ENCODE peak calls at places on chromosomes 5 and 9, in six cellular contexts. V is transverse colon, S is ovary, R is hepatocyte, B is neural progenitor cell, E is mammary epithelial cell. D is an unnamed sample.

GRCh38 chr5:111735829-111736228 is 21.2 kb downstream of the NREP start:
- DNase-seq in R (peak; percentile 50), B (no peak), S (peak; percentile 25), V (peak; percentile 17), E (peak; percentile 81), D (no peak)

GRCh38 chr5:14039063-14039462 is 94.6 kb upstream of the DNAH5 start:
- DNase-seq in B (no peak), R (no peak), E (peak; percentile 77), S (no peak), V (no peak), D (no peak)

GRCh38 chr5:137695651-137696428 is 40.0 kb downstream of the KLHL3 start:
- DNase-seq in R (no peak), V (no peak), S (no peak), B (no peak), E (no peak), D (no peak)

GRCh38 chr9:122226758-122227575 is 1.8 kb downstream of the LHX6 start:
- DNase-seq in V (no peak), S (no peak), R (no peak), E (no peak), B (peak; percentile 84), D (no peak)

GRCh38 chr5:119387900-119388618 is 32.2 kb downstream of the TNFAIP8 start:
- DNase-seq in R (no peak), S (no peak), V (no peak), B (no peak), E (peak; percentile 57), D (no peak)

GRCh38 chr9:82546131-82546530 is 516.8 kb downstream of the RASEF start:
- DNase-seq in R (no peak), S (no peak), B (peak; percentile 54), V (no peak), E (no peak), D (no peak)

GRCh38 chr9:95038666-95039065 is 278.8 kb downstream of the FANCC start:
- DNase-seq in E (no peak), B (no peak), S (no peak), R (no peak), V (no peak), D (no peak)

GRCh38 chr5:53355316-53355715 is 125.1 kb upstream of the FST start:
- DNase-seq in R (no peak), B (no peak), E (peak; percentile 59), S (no peak), V (no peak), D (no peak)

GRCh38 chr5:133682496-133682895 is 70.2 kb upstream of the FSTL4 start:
- DNase-seq in V (no peak), E (no peak), B (no peak), R (no peak), S (no peak), D (no peak)

GRCh38 chr5:142748568-142749249 is 21.5 kb upstream of the ARHGAP26 start:
- DNase-seq in V (peak; percentile 60), S (no peak), E (peak; percentile 76), B (peak; percentile 73), R (peak; percentile 33), D (peak; percentile 73)

GRCh38 chr9:112562235-112562958 is 75.8 kb downstream of the KIAA1958 start:
- DNase-seq in V (no peak), S (no peak), B (no peak), R (no peak), E (no peak), D (no peak)

GRCh38 chr9:18477719-18478118 is 3.8 kb downstream of the ADAMTSL1 start:
- DNase-seq in B (no peak), E (no peak), R (no peak), V (no peak), S (no peak), D (no peak)

GRCh38 chr5:56516034-56516433 is 282.9 kb upstream of the ANKRD55 start:
- DNase-seq in E (no peak), V (no peak), R (no peak), B (no peak), S (no peak), D (no peak)

GRCh38 chr5:168884040-168884439 is 304.9 kb upstream of the PANK3 start:
- DNase-seq in E (no peak), B (no peak), S (no peak), R (no peak), V (no peak), D (no peak)

GRCh38 chr5:168879929-168880328 is 300.8 kb upstream of the PANK3 start:
- DNase-seq in V (no peak), B (no peak), E (no peak), S (no peak), R (peak; percentile 37), D (no peak)

GRCh38 chr5:168883253-168883880 is 304.2 kb upstream of the PANK3 start:
- DNase-seq in R (no peak), E (no peak), V (no peak), B (peak; percentile 58), S (no peak), D (no peak)

GRCh38 chr5:168882283-168882682 is 303.1 kb upstream of the PANK3 start:
- DNase-seq in R (no peak), S (no peak), V (no peak), E (no peak), B (no peak), D (no peak)

GRCh38 chr5:168881427-168882149 is 302.4 kb upstream of the PANK3 start:
- DNase-seq in R (peak; percentile 60), V (no peak), S (no peak), E (no peak), B (peak; percentile 73), D (peak; percentile 11)
- TF ChIP-seq CTCF in R (peak; percentile 22), V (no peak), S (no peak), E (no peak), B (peak; percentile 39), D (no peak)

DNA sequence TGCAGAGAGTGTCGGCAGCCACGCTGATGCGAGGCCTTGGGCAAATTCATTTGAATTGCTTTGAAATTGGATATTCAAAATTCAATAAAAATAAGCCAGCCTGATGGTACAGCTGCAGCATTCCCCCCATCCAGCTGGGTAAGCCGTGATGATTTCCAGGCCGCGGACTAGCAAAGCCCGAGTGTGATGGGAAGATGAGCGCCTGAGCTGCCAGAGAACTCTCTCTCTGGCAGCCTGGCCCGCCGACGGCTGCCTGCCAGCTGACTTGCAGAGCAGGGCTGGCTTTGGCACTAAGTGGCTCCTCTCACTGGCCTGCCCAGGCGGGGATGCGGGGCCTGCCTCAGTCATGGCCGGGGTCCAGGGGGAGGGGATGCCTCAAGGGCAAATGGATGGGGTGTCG is 268.3 kb upstream of the WWC1 start:
- DNase-seq in E (no peak), B (peak; percentile 11), S (peak; percentile 23), R (peak; percentile 74), V (peak; percentile 26), D (no peak)
- H3K4me1 ChIP-seq in E (no peaks in the 10 kb centered on the region), B (peaks cover 10% of the 10 kb centered on the region), S (peaks cover 1% of the 10 kb centered on the region), R (no peaks in the 10 kb centered on the region), V (no peaks in the 10 kb centered on the region), D (no peaks in the 10 kb centered on the region)

GRCh38 chr9:129321511-129322021 is 143.5 kb upstream of the IER5L start:
- DNase-seq in E (no peak), S (peak; percentile 51), R (no peak), V (no peak), B (no peak), D (no peak)
- H3K4me3 ChIP-seq in E (no peak overlapping the region), S (peak overlapping the region; percentile 34), R (no peak overlapping the region), V (no peak overlapping the region), B (no peak overlapping the region), D (no peak overlapping the region)

GRCh38 chr9:128690684-128691034 is 1.6 kb downstream of the SET start:
- DNase-seq in E (no peak), B (no peak), S (no peak), R (no peak), V (no peak), D (no peak)
- TF ChIP-seq CTCF in E (no peak), B (no peak), S (no peak), R (no peak), V (no peak), D (no peak)